ENCODE peak calls at places on chromosomes 5 and 9, in four cellular contexts. J is tibial nerve, Q is cardiac fibroblast, M is left ventricle myocardium inferior. Y is an unnamed sample.

GRCh38 chr5:120096413-120096812 is 367.7 kb upstream of the PRR16 start:
- DNase-seq in J (no peak), Q (peak; percentile 32), M (no peak), Y (peak; percentile 3)

GRCh38 chr5:91280062-91280941 is 102.8 kb downstream of the ARRDC3 start:
- DNase-seq in J (peak; percentile 85), Q (peak; percentile 99), M (peak; percentile 94), Y (peak; percentile 95)

GRCh38 chr9:36677611-36678010 is 104.9 kb downstream of the MELK start:
- DNase-seq in J (no peak), Q (no peak), M (no peak), Y (no peak)

GRCh38 chr5:97735209-97735608 is 552.2 kb upstream of the RIOK2 start:
- DNase-seq in J (no peak), Q (peak; percentile 78), M (no peak), Y (peak; percentile 50)

GRCh38 chr5:81768960-81769452 is 18.1 kb upstream of the SSBP2 start:
- DNase-seq in J (no peak), Q (peak; percentile 83), M (no peak), Y (peak; percentile 31)

GRCh38 chr9:127950513-127951210 is 13.0 kb upstream of the DPM2 start:
- DNase-seq in J (peak; percentile 69), Q (no peak), M (peak; percentile 65), Y (no peak)

GRCh38 chr9:113541019-113541900 is 77.7 kb downstream of the RGS3 start:
- DNase-seq in J (no peak), Q (peak; percentile 63), M (no peak), Y (no peak)

GRCh38 chr9:129143031-129143441 is 31.8 kb downstream of the PTPA start:
- DNase-seq in J (peak; percentile 80), Q (peak; percentile 98), M (peak; percentile 91), Y (peak; percentile 87)

GRCh38 chr5:123455640-123456039 is 32.4 kb upstream of the CEP120 start:
- DNase-seq in J (no peak), Q (no peak), M (no peak), Y (no peak)

GRCh38 chr5:377326-377981 is 55.9 kb downstream of the AHRR start:
- DNase-seq in J (no peak), Q (no peak), M (no peak), Y (no peak)

GRCh38 chr5:7916171-7916804 is 47.3 kb downstream of the MTRR start:
- DNase-seq in J (no peak), Q (no peak), M (no peak), Y (no peak)

GRCh38 chr5:2910401-2911175 is 159.1 kb upstream of the IRX2 start:
- DNase-seq in J (no peak), Q (no peak), M (no peak), Y (no peak)

GRCh38 chr5:13278148-13278547 is 666.3 kb downstream of the DNAH5 start:
- DNase-seq in J (no peak), Q (no peak), M (no peak), Y (no peak)

GRCh38 chr5:175753536-175753890 is 95.6 kb downstream of the HRH2 start:
- DNase-seq in J (no peak), Q (no peak), M (no peak), Y (no peak)

GRCh38 chr9:72952914-72953313 is at the start of gene ALDH1A1:
- DNase-seq in J (no peak), Q (no peak), M (no peak), Y (no peak)

GRCh38 chr5:96297290-96297689 is 135.8 kb downstream of the PCSK1 start:
- DNase-seq in J (no peak), Q (peak; percentile 77), M (no peak), Y (no peak)

GRCh38 chr9:20692554-20692953 is 8.5 kb downstream of the FOCAD start:
- DNase-seq in J (no peak), Q (no peak), M (no peak), Y (no peak)

GRCh38 chr9:134895849-134896833 is 15.5 kb downstream of the FCN2 start:
- DNase-seq in J (peak; percentile 64), Q (peak; percentile 80), M (peak; percentile 59), Y (peak; percentile 79)

GRCh38 chr5:24167791-24168190 is 477.0 kb downstream of the CDH10 start:
- DNase-seq in J (no peak), Q (no peak), M (no peak), Y (no peak)

GRCh38 chr9:110048473-110048975 is 159.4 kb downstream of the C9orf152 start:
- DNase-seq in J (peak; percentile 54), Q (peak; percentile 91), M (peak; percentile 84), Y (no peak)

GRCh38 chr5:138649775-138650174 is 74.6 kb upstream of the HSPA9 start:
- DNase-seq in J (no peak), Q (no peak), M (no peak), Y (no peak)

GRCh38 chr5:154478224-154478565 is at the start of gene HAND1:
- DNase-seq in J (no peak), Q (peak; percentile 37), M (peak; percentile 79), Y (no peak)

GRCh38 chr9:18985464-18985951 is 47.5 kb downstream of the SAXO1 start:
- DNase-seq in J (no peak), Q (no peak), M (no peak), Y (peak; percentile 13)

GRCh38 chr9:104121022-104121421 is 26.9 kb downstream of the SMC2 start:
- DNase-seq in J (no peak), Q (no peak), M (no peak), Y (no peak)

GRCh38 chr9:95104966-95105365 is 212.5 kb downstream of the FANCC start:
- DNase-seq in J (no peak), Q (no peak), M (no peak), Y (no peak)

GRCh38 chr9:112411626-112412027 is 31.7 kb downstream of the HSDL2 start:
- DNase-seq in J (no peak), Q (no peak), M (no peak), Y (no peak)

GRCh38 chr5:35647128-35647527 is 29.5 kb downstream of the SPEF2 start:
- DNase-seq in J (no peak), Q (no peak), M (no peak), Y (no peak)

GRCh38 chr5:35656721-35657120 is 39.1 kb downstream of the SPEF2 start:
- DNase-seq in J (no peak), Q (no peak), M (no peak), Y (no peak)

GRCh38 chr5:35647712-35648111 is 30.0 kb downstream of the SPEF2 start:
- DNase-seq in J (no peak), Q (no peak), M (no peak), Y (no peak)

GRCh38 chr5:35651002-35651756 is 33.5 kb downstream of the SPEF2 start:
- DNase-seq in J (no peak), Q (peak; percentile 29), M (no peak), Y (peak; percentile 11)
- TF ChIP-seq CTCF in J (no peak), Q (peak; percentile 55), M (peak; percentile 52), Y (peak; percentile 57)

GRCh38 chr9:130447193-130447816 is 2.5 kb downstream of the ASS1 start:
- DNase-seq in J (no peak), Q (no peak), M (no peak), Y (no peak)
- H3K4me3 ChIP-seq in J (no peak overlapping the region), Q (no peak overlapping the region), M (peak overlapping the region; percentile 81), Y (no peak overlapping the region)

GRCh38 chr5:179343902-179344300 is 1.4 kb downstream of the ADAMTS2 start:
- DNase-seq in J (no peak), Q (peak; percentile 69), M (no peak), Y (no peak)
- TF ChIP-seq CTCF in J (peak; percentile 61), Q (peak; percentile 69), M (peak; percentile 52), Y (peak; percentile 33)

GRCh38 chr9:124260769-124261603 is 3.2 kb downstream of the NEK6 start:
- DNase-seq in J (no peak), Q (peak; percentile 86), M (no peak), Y (no peak)

GRCh38 chr9:124257865-124258764 is at the start of gene NEK6:
- DNase-seq in J (no peak), Q (peak; percentile 52), M (peak; percentile 53), Y (no peak)

GRCh38 chr9:124257070-124257864 is 482 bp upstream of the NEK6 start:
- DNase-seq in J (no peak), Q (peak; percentile 43), M (no peak), Y (no peak)

GRCh38 chr9:124258765-124259272 is 1.1 kb downstream of the NEK6 start:
- DNase-seq in J (no peak), Q (no peak), M (no peak), Y (no peak)

GRCh38 chr9:124259273-124260078 is 1.7 kb downstream of the NEK6 start:
- DNase-seq in J (peak; percentile 58), Q (peak; percentile 91), M (peak; percentile 70), Y (peak; percentile 75)
- H3K4me3 ChIP-seq in J (peak overlapping the region; percentile 84), Q (peak overlapping the region; percentile 89), M (peak overlapping the region; percentile 84), Y (peak overlapping the region; percentile 91)

GRCh38 chr5:112205840-112206239 is 213.2 kb downstream of the EPB41L4A start:
- DNase-seq in J (no peak), Q (no peak), M (no peak), Y (no peak)

GRCh38 chr5:112216140-112216539 is 202.9 kb downstream of the EPB41L4A start:
- DNase-seq in J (no peak), Q (no peak), M (no peak), Y (no peak)

GRCh38 chr5:112208699-112209615 is 210.1 kb downstream of the EPB41L4A start:
- DNase-seq in J (no peak), Q (no peak), M (no peak), Y (no peak)

GRCh38 chr5:112210430-112211005 is 208.6 kb downstream of the EPB41L4A start:
- DNase-seq in J (no peak), Q (peak; percentile 66), M (no peak), Y (peak; percentile 26)
- TF ChIP-seq CTCF in J (peak; percentile 48), Q (peak; percentile 64), M (peak; percentile 73), Y (peak; percentile 74)

GRCh38 chr5:84381501-84382362 is 2.9 kb downstream of the EDIL3 start:
- DNase-seq in J (no peak), Q (no peak), M (no peak), Y (no peak)

GRCh38 chr5:84383296-84383815 is 1.3 kb downstream of the EDIL3 start:
- DNase-seq in J (no peak), Q (no peak), M (no peak), Y (no peak)

GRCh38 chr5:84384604-84385575 is at the start of gene EDIL3:
- DNase-seq in J (no peak), Q (peak; percentile 69), M (no peak), Y (no peak)

GRCh38 chr5:84383816-84384603 is 670 bp downstream of the EDIL3 start:
- DNase-seq in J (no peak), Q (peak; percentile 65), M (no peak), Y (no peak)

GRCh38 chr5:84382363-84383295 is 2.1 kb downstream of the EDIL3 start:
- DNase-seq in J (no peak), Q (peak; percentile 75), M (peak; percentile 18), Y (no peak)
- H3K4me3 ChIP-seq in J (peak overlapping the region; percentile 44), Q (peak overlapping the region; percentile 89), M (peak overlapping the region; percentile 67), Y (peak overlapping the region; percentile 83)

Y was measured in astrocyte of the cerebellum.